ENCODE peak calls at places on chromosomes 5 and 9, in eight cellular contexts. F is M059J, W is NCI-H82, A is brain microvascular endothelial cell, Z is anterior cingulate cortex, P is cardiac muscle cell, I is fibroblast of pulmonary artery, O is NB4. M is an unnamed sample.

GRCh38 chr9:88660611-88661010 is 125.6 kb downstream of the NXNL2 start:
- DNase-seq in Z (no peak), P (peak; percentile 62), W (no peak), I (peak; percentile 62), A (peak; percentile 57), O (peak; percentile 51), F (peak; percentile 41), M (no peak)

GRCh38 chr9:129416831-129417604 is 203.9 kb downstream of the C9orf50 start:
- DNase-seq in W (peak; percentile 93), P (no peak), F (peak; percentile 47), Z (no peak), I (no peak), A (no peak), O (peak; percentile 49), M (no peak)

GRCh38 chr9:134320195-134320885 is 5.9 kb upstream of the RXRA start:
- DNase-seq in F (no peak), O (no peak), W (no peak), Z (no peak), A (no peak), I (no peak), P (no peak), M (no peak)

GRCh38 chr5:134506054-134507039 is 19.1 kb upstream of the JADE2 start:
- DNase-seq in F (peak; percentile 89), O (no peak), A (no peak), Z (no peak), P (peak; percentile 34), W (no peak), I (peak; percentile 23), M (no peak)

GRCh38 chr9:30723656-30724055 is 1660.8 kb upstream of the ACO1 start:
- DNase-seq in Z (no peak), I (no peak), W (no peak), O (no peak), P (no peak), A (no peak), F (peak; percentile 43), M (no peak)

GRCh38 chr9:130736834-130737233 is 43.3 kb downstream of the EXOSC2 start:
- DNase-seq in W (no peak), Z (no peak), I (no peak), O (no peak), P (no peak), F (no peak), A (no peak), M (no peak)

GRCh38 chr5:149959406-149960236 is 937 bp upstream of the SLC26A2 start:
- DNase-seq in A (peak; percentile 69), I (peak; percentile 84), W (peak; percentile 71), P (peak; percentile 75), O (peak; percentile 82), F (peak; percentile 97), Z (no peak), M (peak; percentile 35)

GRCh38 chr5:9056046-9056445 is 489.8 kb downstream of the SEMA5A start:
- DNase-seq in I (no peak), A (no peak), W (no peak), F (peak; percentile 41), Z (no peak), O (no peak), P (no peak), M (no peak)

GRCh38 chr9:116149844-116150243 is 3.7 kb upstream of the PAPPA start:
- DNase-seq in P (no peak), Z (no peak), I (peak; percentile 53), A (no peak), O (peak; percentile 25), W (peak; percentile 59), F (peak; percentile 30), M (peak; percentile 22)

GRCh38 chr5:174745495-174745894 is 21.1 kb downstream of the MSX2 start:
- DNase-seq in O (no peak), Z (no peak), A (no peak), P (no peak), W (no peak), F (no peak), I (no peak), M (no peak)

GRCh38 chr5:150245111-150245789 is 44.3 kb downstream of the CAMK2A start:
- DNase-seq in P (peak; percentile 34), W (no peak), Z (no peak), A (no peak), F (no peak), O (no peak), I (peak; percentile 17), M (no peak)

GRCh38 chr9:75090579-75090978 is 2.3 kb downstream of the OSTF1 start:
- DNase-seq in P (no peak), O (no peak), I (no peak), Z (no peak), W (no peak), F (no peak), A (no peak), M (no peak)

GRCh38 chr9:4315582-4316215 is 15.8 kb upstream of the GLIS3 start:
- DNase-seq in O (peak; percentile 91), W (peak; percentile 77), F (peak; percentile 76), Z (peak; percentile 34), A (peak; percentile 69), P (peak; percentile 88), I (peak; percentile 89), M (peak; percentile 72)

GRCh38 chr5:41182666-41183065 is 30.7 kb downstream of the C6 start:
- DNase-seq in Z (no peak), I (no peak), O (no peak), A (no peak), P (no peak), W (no peak), F (no peak), M (no peak)

GRCh38 chr5:1058988-1059883 is 50.6 kb downstream of the NKD2 start:
- DNase-seq in F (no peak), W (no peak), O (no peak), Z (no peak), I (no peak), A (no peak), P (no peak), M (no peak)

GRCh38 chr5:150262502-150262901 is 27.1 kb downstream of the CAMK2A start:
- DNase-seq in I (no peak), W (no peak), P (no peak), F (no peak), A (no peak), O (no peak), Z (no peak), M (no peak)

M was measured in globus pallidus.